ENCODE peak calls at places on chromosomes 6 and 20, in nine cellular contexts. H, L, U, Q, P, X, Y, B and W are unnamed samples.

GRCh38 chr6:160226118-160226541 is 32.5 kb downstream of the SLC22A2 start:
- DNase-seq in H (no peak), P (no peak), Q (no peak), L (no peak), U (peak; percentile 78), Y (no peak), B (no peak), X (no peak), W (no peak)

GRCh38 chr6:41694815-41695536 is 40.4 kb downstream of the TFEB start:
- DNase-seq in Y (no peak), U (peak; percentile 53), L (peak; percentile 34), B (no peak), Q (no peak), H (no peak), P (peak; percentile 43), X (no peak), W (no peak)

GRCh38 chr6:11595903-11596302 is 58.4 kb downstream of the TMEM170B start:
- DNase-seq in U (peak; percentile 48), Q (peak; percentile 31), B (peak; percentile 19), X (no peak), H (no peak), P (peak; percentile 34), Y (no peak), L (peak; percentile 52), W (peak; percentile 56)

GRCh38 chr6:159719287-159719686 is 8.0 kb upstream of the WTAP start:
- DNase-seq in P (peak; percentile 25), H (no peak), U (no peak), X (no peak), Y (no peak), B (no peak), L (no peak), Q (no peak), W (no peak)

GRCh38 chr6:130859161-130859867 is 32.1 kb downstream of the SMLR1 start:
- DNase-seq in H (no peak), P (no peak), L (no peak), X (no peak), U (no peak), Y (no peak), Q (no peak), B (no peak), W (no peak)

GRCh38 chr20:17557675-17558006 is 12.2 kb upstream of the DSTN start:
- DNase-seq in H (peak; percentile 78), Y (no peak), X (no peak), U (peak; percentile 92), B (peak; percentile 88), P (peak; percentile 94), Q (no peak), L (peak; percentile 96), W (no peak)

GRCh38 chr6:125746731-125747588 is 2.5 kb upstream of the HEY2 start:
- DNase-seq in B (peak; percentile 47), U (peak; percentile 45), P (peak; percentile 39), X (peak; percentile 71), L (peak; percentile 7), Y (peak; percentile 89), Q (peak; percentile 93), H (no peak), W (peak; percentile 73)

GRCh38 chr20:52972190-52972937 is at the start of gene TSHZ2:
- DNase-seq in L (no peak), Y (peak; percentile 52), Q (peak; percentile 72), P (peak; percentile 1), B (no peak), H (no peak), U (peak; percentile 77), X (no peak), W (no peak)

GRCh38 chr20:20267685-20268429 is 100.0 kb upstream of the INSM1 start:
- DNase-seq in H (no peak), Y (peak; percentile 67), B (no peak), L (no peak), X (no peak), Q (no peak), U (no peak), P (no peak), W (no peak)

GRCh38 chr6:166007349-166008263 is 160.0 kb downstream of the TBXT start:
- DNase-seq in X (no peak), H (no peak), Q (peak; percentile 58), P (peak; percentile 88), B (no peak), L (no peak), U (peak; percentile 80), Y (no peak), W (no peak)

GRCh38 chr6:109526905-109527628 is 44.0 kb upstream of the ZBTB24 start:
- DNase-seq in P (peak; percentile 69), H (peak; percentile 69), X (peak; percentile 61), B (peak; percentile 67), L (peak; percentile 78), Q (peak; percentile 85), Y (peak; percentile 74), U (peak; percentile 53), W (peak; percentile 88)

GRCh38 chr6:41705996-41706835 is 29.2 kb downstream of the TFEB start:
- DNase-seq in B (peak; percentile 14), Q (peak; percentile 77), H (no peak), L (peak; percentile 40), X (peak; percentile 52), Y (peak; percentile 81), P (peak; percentile 68), U (peak; percentile 74), W (peak; percentile 96)

GRCh38 chr20:57390604-57391438 is at the start of gene RBM38:
- DNase-seq in U (peak; percentile 46), P (peak; percentile 49), Q (peak; percentile 90), X (peak; percentile 77), H (peak; percentile 19), Y (peak; percentile 82), L (peak; percentile 90), B (peak; percentile 56), W (peak; percentile 99)
- H3K9ac ChIP-seq in U (peak within 1 kb of the TSS; percentile 16), P (peak within 1 kb of the TSS; percentile 81), Q (peak within 1 kb of the TSS; percentile 39), X (peak within 1 kb of the TSS; percentile 85), H (peak within 1 kb of the TSS; percentile 74), Y (peak within 1 kb of the TSS; percentile 70), L (peak within 1 kb of the TSS; percentile 59), B (peak within 1 kb of the TSS; percentile 59), W (peak within 1 kb of the TSS; percentile 100)

GRCh38 chr20:50987493-50988210 is 29.0 kb downstream of the MOCS3 start:
- DNase-seq in Y (peak; percentile 81), X (peak; percentile 88), L (peak; percentile 99), Q (peak; percentile 88), U (peak; percentile 77), B (peak; percentile 73), H (peak; percentile 92), P (peak; percentile 90), W (peak; percentile 91)
- H3K4me2 ChIP-seq in Y (no peak overlapping the region), X (no peak overlapping the region), L (peak overlapping the region; percentile 54), Q (no peak overlapping the region), U (no peak overlapping the region), B (no peak overlapping the region), H (peak overlapping the region; percentile 71), P (peak overlapping the region; percentile 34), W (no peak overlapping the region)

GRCh38 chr6:2754396-2754795 is 3.7 kb upstream of the MYLK4 start:
- DNase-seq in Y (no peak), H (no peak), X (no peak), B (no peak), U (no peak), L (no peak), Q (no peak), P (peak; percentile 65), W (no peak)

GRCh38 chr6:2756687-2757224 is 6.0 kb upstream of the MYLK4 start:
- DNase-seq in P (peak; percentile 60), U (no peak), B (no peak), H (no peak), Y (no peak), L (no peak), X (no peak), Q (no peak), W (no peak)

GRCh38 chr6:2754911-2755310 is 4.2 kb upstream of the MYLK4 start:
- DNase-seq in L (no peak), H (no peak), Y (no peak), Q (no peak), B (no peak), P (no peak), X (no peak), U (no peak), W (no peak)

GRCh38 chr6:2756245-2756644 is 5.5 kb upstream of the MYLK4 start:
- DNase-seq in X (no peak), H (no peak), B (no peak), U (no peak), P (no peak), Q (no peak), Y (no peak), L (no peak), W (no peak)

DNA sequence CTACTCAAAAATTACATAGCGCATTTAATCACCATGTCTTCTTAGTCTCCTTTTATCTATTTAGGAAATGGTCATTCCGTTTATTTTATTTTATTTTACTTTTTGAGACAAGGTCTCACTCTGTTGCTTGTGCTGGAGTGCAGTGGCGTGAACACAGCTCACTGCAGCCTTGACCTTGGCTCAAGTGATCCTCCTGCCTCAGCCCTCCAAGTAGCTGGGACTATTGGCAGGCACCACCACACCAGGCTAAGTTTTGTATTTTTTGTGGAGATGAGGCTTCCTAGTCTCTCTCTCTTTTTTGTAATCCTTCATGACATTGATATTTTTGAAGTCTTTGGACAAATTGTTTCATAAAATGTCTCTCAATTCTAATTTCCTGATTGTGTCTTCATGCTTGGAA is 4.7 kb upstream of the MYLK4 start:
- DNase-seq in L (no peak), H (no peak), X (no peak), Q (no peak), P (no peak), B (no peak), U (no peak), Y (no peak), W (no peak)
- H2AFZ ChIP-seq in L (no peak overlapping the region), H (no peak overlapping the region), X (no peak overlapping the region), Q (no peak overlapping the region), P (no peak overlapping the region), B (no peak overlapping the region), U (no peak overlapping the region), Y (no peak overlapping the region), W (no peak overlapping the region)

GRCh38 chr6:105066836-105067235 is 109.9 kb downstream of the LIN28B start:
- DNase-seq in Y (no peak), B (no peak), L (no peak), X (no peak), Q (no peak), P (no peak), H (no peak), U (no peak), W (no peak)

GRCh38 chr6:105068407-105068806 is 111.4 kb downstream of the POPDC3 start:
- DNase-seq in Q (no peak), L (no peak), U (no peak), X (no peak), Y (no peak), P (no peak), H (no peak), B (no peak), W (peak; percentile 29)

GRCh38 chr6:105069821-105070445 is 109.9 kb downstream of the POPDC3 start:
- DNase-seq in B (no peak), Q (no peak), P (no peak), H (no peak), Y (no peak), X (no peak), U (no peak), L (peak; percentile 14), W (peak; percentile 37)

GRCh38 chr6:105067329-105067728 is 110.4 kb downstream of the LIN28B start:
- DNase-seq in L (no peak), Y (no peak), B (no peak), P (no peak), Q (no peak), X (no peak), H (no peak), U (no peak), W (no peak)

DNA sequence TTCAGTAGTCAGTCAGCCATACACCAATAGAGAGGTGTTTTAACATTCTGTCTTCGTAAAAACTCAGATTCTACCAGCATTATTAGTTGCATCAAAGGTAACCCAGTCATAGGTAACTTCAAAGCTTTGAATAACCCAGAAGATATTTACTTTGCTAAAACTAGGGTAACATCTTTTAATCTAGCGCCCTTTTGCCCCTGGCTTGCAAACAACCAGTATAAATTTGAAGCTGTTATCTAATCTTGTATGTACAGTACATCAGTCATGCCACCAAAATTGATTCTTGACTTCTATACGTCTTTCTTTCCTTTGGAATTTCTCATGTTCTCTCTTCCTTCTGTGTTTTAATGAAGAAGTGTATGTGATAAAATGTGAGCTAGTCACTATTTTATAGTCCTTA is 109.3 kb downstream of the LIN28B start:
- DNase-seq in L (no peak), Y (no peak), Q (no peak), U (no peak), B (no peak), P (no peak), H (no peak), X (no peak), W (no peak)
- H3K9ac ChIP-seq in L (no peak overlapping the region), Y (no peak overlapping the region), Q (no peak overlapping the region), U (no peak overlapping the region), B (no peak overlapping the region), P (no peak overlapping the region), H (no peak overlapping the region), X (no peak overlapping the region), W (no peak overlapping the region)